ENCODE peak calls at places on chromosomes 12 and 14, in six cellular contexts. C is iris pigment epithelial cell; S is AML-193; I is CD8-positive, alpha-beta memory T cell; Q is astrocyte of the spinal cord; P is iPS-NIHi11. M is an unnamed sample.

GRCh38 chr14:104253223-104253822 is 114.9 kb downstream of the KIF26A start:
- DNase-seq in C (no peak), S (no peak), I (no peak), Q (no peak), P (no peak), M (no peak)

GRCh38 chr12:66063976-66064375 is 66.6 kb downstream of the LLPH start:
- DNase-seq in C (peak; percentile 31), S (no peak), I (no peak), Q (no peak), P (no peak), M (no peak)

GRCh38 chr12:569091-569676 is 94.1 kb downstream of the NINJ2 start:
- DNase-seq in C (no peak), S (no peak), I (no peak), Q (no peak), P (no peak), M (no peak)

GRCh38 chr14:94100847-94101246 is 9.7 kb upstream of the IFI27 start:
- DNase-seq in C (peak; percentile 76), S (no peak), I (no peak), Q (peak; percentile 57), P (no peak), M (peak; percentile 84)

GRCh38 chr12:59500915-59501314 is 94.9 kb upstream of the SLC16A7 start:
- DNase-seq in C (no peak), S (no peak), I (no peak), Q (no peak), P (no peak), M (no peak)

GRCh38 chr12:11885261-11886038 is 185.3 kb upstream of the BCL2L14 start:
- DNase-seq in C (peak; percentile 69), S (no peak), I (no peak), Q (peak; percentile 64), P (peak; percentile 48), M (peak; percentile 69)

GRCh38 chr14:60647081-60647836 is 2.0 kb downstream of the SIX1 start:
- DNase-seq in C (peak; percentile 78), S (no peak), I (no peak), Q (peak; percentile 61), P (no peak), M (peak; percentile 56)

GRCh38 chr12:88658009-88658408 is 77.7 kb upstream of the KITLG start:
- DNase-seq in C (no peak), S (no peak), I (no peak), Q (no peak), P (no peak), M (no peak)

GRCh38 chr12:105945935-105946334 is 192.8 kb downstream of the NUAK1 start:
- DNase-seq in C (no peak), S (no peak), I (no peak), Q (peak; percentile 89), P (no peak), M (no peak)

GRCh38 chr12:71092290-71092689 is 65.5 kb downstream of the TSPAN8 start:
- DNase-seq in C (peak; percentile 8), S (no peak), I (no peak), Q (peak; percentile 48), P (no peak), M (peak; percentile 49)

GRCh38 chr14:62146014-62146413 is 383.8 kb downstream of the SNAPC1 start:
- DNase-seq in C (no peak), S (no peak), I (no peak), Q (no peak), P (no peak), M (no peak)

GRCh38 chr12:111453071-111453989 is 47.6 kb downstream of the SH2B3 start:
- DNase-seq in C (no peak), S (no peak), I (no peak), Q (no peak), P (no peak), M (no peak)

GRCh38 chr14:94673071-94673470 is 60.9 kb downstream of the SERPINA3 start:
- DNase-seq in C (no peak), S (no peak), I (no peak), Q (no peak), P (no peak), M (no peak)

GRCh38 chr12:29616664-29617409 is 119.4 kb upstream of the OVCH1 start:
- DNase-seq in C (peak; percentile 94), S (no peak), I (no peak), Q (peak; percentile 84), P (no peak), M (peak; percentile 95)

GRCh38 chr12:846376-846775 is 94.0 kb downstream of the WNK1 start:
- DNase-seq in C (no peak), S (no peak), I (no peak), Q (no peak), P (no peak), M (no peak)

GRCh38 chr14:77123381-77124344 is 17.9 kb downstream of the ZDHHC22 start:
- DNase-seq in C (no peak), S (no peak), I (no peak), Q (no peak), P (peak; percentile 67), M (no peak)